ENCODE peak calls at places on chromosome 11, in nine cellular contexts. J is right lobe of liver, K is ovary, W is stomach, H is IMR-90, S is uterus, L is breast epithelium, T is A549, V is K562. Z is an unnamed sample.
A peak's percentile ranks its signal among the peaks of the same experiment; 100 is the strongest.

GRCh38 chr11:104332110-104332509 is 168.2 kb upstream of the PDGFD start:
- DNase-seq in W (peak; percentile 32), H (no peak), T (no peak), V (peak; percentile 4), K (no peak), S (no peak), J (no peak), L (no peak), Z (no peak)

GRCh38 chr11:66047541-66048365 is 1.2 kb downstream of the GAL3ST3 start:
- DNase-seq in S (no peak), J (no peak), W (no peak), V (no peak), L (no peak), K (no peak), H (no peak), T (no peak), Z (no peak)

GRCh38 chr11:131668867-131669780 is 298.7 kb downstream of the NTM start:
- DNase-seq in L (peak; percentile 37), S (no peak), J (no peak), T (peak; percentile 49), H (peak; percentile 16), K (no peak), W (peak; percentile 40), V (peak; percentile 65), Z (no peak)

GRCh38 chr11:74559934-74560309 is 32.5 kb upstream of the POLD3 start:
- DNase-seq in L (no peak), W (no peak), V (no peak), S (no peak), T (peak; percentile 22), J (no peak), H (peak; percentile 43), K (no peak), Z (no peak)

GRCh38 chr11:64754919-64755662 is 4.7 kb downstream of the PYGM start:
- DNase-seq in S (no peak), V (no peak), T (no peak), W (no peak), L (peak; percentile 49), K (no peak), H (no peak), J (peak; percentile 44), Z (no peak)

GRCh38 chr11:75969626-75970308 is 154.8 kb downstream of the UVRAG start:
- DNase-seq in L (no peak), T (no peak), J (no peak), H (peak; percentile 84), W (no peak), V (no peak), S (no peak), K (no peak), Z (no peak)

GRCh38 chr11:46456676-46457432 is 65.3 kb upstream of the CHRM4 start:
- DNase-seq in S (no peak), K (no peak), H (no peak), J (no peak), W (no peak), V (no peak), T (no peak), L (no peak), Z (no peak)

GRCh38 chr11:43546561-43547410 is 133.8 kb upstream of the HSD17B12 start:
- DNase-seq in T (no peak), S (no peak), K (no peak), W (peak; percentile 30), J (no peak), H (no peak), L (no peak), V (no peak), Z (no peak)

GRCh38 chr11:72631806-72632731 is 42.2 kb downstream of the PDE2A start:
- DNase-seq in J (no peak), H (no peak), S (peak; percentile 55), K (no peak), T (no peak), W (no peak), L (no peak), V (peak; percentile 85), Z (no peak)

GRCh38 chr11:86183694-86184093 is 60.9 kb upstream of the EED start:
- DNase-seq in J (no peak), T (no peak), W (no peak), L (no peak), K (no peak), V (peak; percentile 86), S (no peak), H (peak; percentile 76), Z (no peak)

GRCh38 chr11:11901917-11902316 is 60.1 kb downstream of the USP47 start:
- DNase-seq in W (no peak), T (no peak), L (no peak), K (no peak), J (no peak), V (no peak), S (no peak), H (no peak), Z (no peak)

GRCh38 chr11:109037856-109038780 is 373.2 kb downstream of the DDX10 start:
- DNase-seq in T (no peak), K (no peak), H (peak; percentile 61), L (no peak), V (no peak), S (no peak), J (no peak), W (no peak), Z (no peak)

GRCh38 chr11:67289226-67289650 is at the start of gene ANKRD13D:
- DNase-seq in S (no peak), L (no peak), K (no peak), V (no peak), W (peak; percentile 49), H (no peak), T (no peak), J (peak; percentile 73), Z (no peak)

GRCh38 chr11:76805206-76805913 is 22.2 kb downstream of the TSKU start:
- DNase-seq in W (no peak), H (peak; percentile 60), L (no peak), K (no peak), J (no peak), V (peak; percentile 51), S (no peak), T (no peak), Z (peak; percentile 87)

GRCh38 chr11:128506999-128507591 is 80.3 kb downstream of the ETS1 start:
- DNase-seq in L (no peak), V (no peak), H (peak; percentile 96), J (peak; percentile 61), K (peak; percentile 68), W (peak; percentile 81), S (peak; percentile 89), T (peak; percentile 72), Z (peak; percentile 94)

GRCh38 chr11:124793466-124794278 is 6.5 kb downstream of the MSANTD2 start:
- DNase-seq in L (no peak), H (peak; percentile 40), W (no peak), S (no peak), J (no peak), K (no peak), V (peak; percentile 76), T (peak; percentile 40), Z (no peak)

GRCh38 chr11:3738241-3738640 is 59.1 kb downstream of the NUP98 start:
- DNase-seq in V (no peak), L (no peak), H (peak; percentile 23), S (no peak), W (no peak), T (no peak), K (no peak), J (no peak), Z (no peak)

GRCh38 chr11:75066061-75066460 is 30.6 kb downstream of the OR2AT4 start:
- DNase-seq in S (no peak), H (peak; percentile 38), V (no peak), W (no peak), K (no peak), T (no peak), L (no peak), J (no peak), Z (no peak)

GRCh38 chr11:134049303-134049702 is 19.6 kb upstream of the JAM3 start:
- DNase-seq in T (no peak), J (peak; percentile 32), W (peak; percentile 14), K (no peak), L (no peak), S (no peak), V (no peak), H (no peak), Z (no peak)

DNA sequence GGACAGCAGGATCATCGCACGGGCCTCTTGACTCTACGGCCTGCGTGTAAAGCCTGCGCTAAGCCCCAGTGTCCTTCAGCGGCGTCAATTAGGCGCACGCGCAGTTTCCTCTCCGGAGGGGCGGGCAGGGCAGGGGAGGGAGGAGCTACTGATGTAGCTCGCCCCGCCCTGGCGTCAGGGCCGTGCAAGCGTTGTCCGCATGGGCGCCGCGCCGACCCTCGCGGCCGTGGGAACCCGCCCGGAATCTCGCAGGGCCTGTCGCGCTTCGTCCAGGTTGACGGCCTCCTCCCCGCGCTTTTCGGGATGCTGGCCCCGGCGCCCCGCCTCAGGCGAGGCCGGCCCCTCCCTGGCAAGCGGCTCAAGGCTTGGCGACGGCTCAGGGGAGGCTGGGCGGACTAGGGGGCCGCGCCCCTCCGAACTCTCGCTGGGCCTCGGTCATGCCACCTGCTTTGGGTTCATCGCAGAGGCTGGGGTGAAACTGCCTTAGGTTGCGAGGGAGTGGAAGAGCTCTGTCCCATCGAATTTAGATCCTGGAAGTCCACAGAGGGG is 61.1 kb downstream of the ST3GAL4 start:
- DNase-seq in K (peak; percentile 96), V (no peak), S (peak; percentile 91), H (peak; percentile 68), T (no peak), L (peak; percentile 74), J (peak; percentile 90), W (peak; percentile 88), Z (no peak)
- TF ChIP-seq POLR2A in K (peak; percentile 40), V (no peak), S (peak; percentile 54), H (no peak), T (no peak), L (no peak), J (no peak), W (no peak), Z (peak; percentile 44)

GRCh38 chr11:2691991-2692841 is 7.6 kb downstream of the KCNQ1OT1 start:
- DNase-seq in H (no peak), V (no peak), S (peak; percentile 20), J (peak; percentile 38), W (no peak), T (no peak), K (no peak), L (peak; percentile 27), Z (no peak)
- TF ChIP-seq CTCF in H (peak; percentile 13), V (peak; percentile 36), S (no peak), J (peak; percentile 37), W (no peak), T (peak; percentile 24), K (no peak), L (peak; percentile 11), Z (no peak)

DNA sequence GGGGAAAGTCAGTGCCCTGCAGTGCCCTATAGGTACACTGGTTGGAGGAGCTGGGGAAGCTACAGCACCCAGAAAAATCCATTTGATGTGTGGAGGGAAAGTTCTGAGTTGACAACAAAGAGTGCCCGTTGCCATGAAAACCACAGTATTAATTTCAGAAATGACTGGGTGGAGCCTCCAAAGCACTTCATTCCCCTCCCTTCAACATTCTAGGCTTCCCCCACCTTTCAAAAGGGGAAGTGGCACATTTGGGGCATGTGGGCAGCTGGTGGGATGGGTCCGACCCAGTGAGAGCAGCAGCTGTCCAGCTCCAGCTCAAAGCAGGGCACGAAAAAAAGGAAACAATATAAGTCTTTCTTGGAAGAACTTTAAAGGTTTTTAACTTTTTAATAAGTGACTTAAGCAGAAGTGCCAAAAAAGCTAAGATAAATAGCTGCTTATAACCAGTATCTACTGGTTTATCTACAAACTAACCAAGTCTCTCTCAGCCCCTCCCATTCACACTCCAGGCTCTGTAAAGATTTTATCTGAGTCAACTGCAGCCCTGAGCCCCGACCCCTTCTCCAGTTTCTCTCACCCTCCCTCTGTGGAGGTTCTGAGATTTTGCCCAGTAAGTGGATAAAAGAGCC is 9.0 kb upstream of the AHNAK start:
- DNase-seq in V (peak; percentile 56), S (no peak), K (no peak), W (no peak), H (peak; percentile 30), T (peak; percentile 26), J (peak; percentile 52), L (no peak), Z (no peak)
- TF ChIP-seq POLR2A in V (no peak), S (no peak), K (no peak), W (no peak), H (no peak), T (no peak), J (no peak), L (no peak), Z (no peak)

GRCh38 chr11:469684-470667 is 19.9 kb downstream of the PTDSS2 start:
- DNase-seq in T (peak; percentile 67), S (peak; percentile 70), L (peak; percentile 71), J (peak; percentile 86), W (peak; percentile 63), H (peak; percentile 81), K (peak; percentile 70), V (no peak), Z (no peak)
- TF ChIP-seq CTCF in T (no peak), S (peak; percentile 8), L (peak; percentile 50), J (peak; percentile 19), W (no peak), H (peak; percentile 46), K (no peak), V (no peak), Z (peak; percentile 36)

Z was measured in vagina.